ENCODE peak calls at places on chromosomes 4 and X, in four cellular contexts. One of them, this sample, is unnamed.

GRCh38 chrX:9555354-9555753 is 90.5 kb downstream of the TBL1X start:
- DNase-seq in GM13976: no peak
- DNase-seq in WERI-Rb-1: no peak
- DNase-seq in fibroblast of pulmonary artery: no peak
- DNase-seq in this sample: no peak

GRCh38 chr4:55336138-55337034 is 9.7 kb upstream of the SRD5A3 start:
- DNase-seq in GM13976: no peak
- DNase-seq in WERI-Rb-1: no peak
- DNase-seq in fibroblast of pulmonary artery: no peak
- DNase-seq in this sample: no peak

GRCh38 chrX:78357342-78358055 is 30.1 kb upstream of the CYSLTR1 start:
- DNase-seq in GM13976: no peak
- DNase-seq in WERI-Rb-1: no peak
- DNase-seq in fibroblast of pulmonary artery: no peak
- DNase-seq in this sample: no peak

GRCh38 chr4:36399762-36400353 is 118.4 kb downstream of the DTHD1 start:
- DNase-seq in GM13976: no peak
- DNase-seq in WERI-Rb-1: peak; percentile 14
- DNase-seq in fibroblast of pulmonary artery: peak; percentile 28
- DNase-seq in this sample: no peak

GRCh38 chr4:56799291-56799823 is 22.1 kb downstream of the SPINK2 start:
- DNase-seq in GM13976: no peak
- DNase-seq in WERI-Rb-1: no peak
- DNase-seq in fibroblast of pulmonary artery: no peak
- DNase-seq in this sample: no peak

GRCh38 chr4:80185787-80186548 is 11.3 kb upstream of the PRDM8 start:
- DNase-seq in GM13976: no peak
- DNase-seq in WERI-Rb-1: no peak
- DNase-seq in fibroblast of pulmonary artery: no peak
- DNase-seq in this sample: no peak

GRCh38 chrX:105018865-105019264 is 201.6 kb downstream of the TEX13A start:
- DNase-seq in GM13976: no peak
- DNase-seq in WERI-Rb-1: no peak
- DNase-seq in fibroblast of pulmonary artery: no peak
- DNase-seq in this sample: no peak

GRCh38 chr4:129708776-129709175 is 612.8 kb downstream of the C4orf33 start:
- DNase-seq in GM13976: no peak
- DNase-seq in WERI-Rb-1: no peak
- DNase-seq in fibroblast of pulmonary artery: no peak
- DNase-seq in this sample: no peak

GRCh38 chr4:144590020-144590419 is 55.9 kb upstream of the HHIP start:
- DNase-seq in GM13976: no peak
- DNase-seq in WERI-Rb-1: no peak
- DNase-seq in fibroblast of pulmonary artery: no peak
- DNase-seq in this sample: no peak

GRCh38 chr4:132642196-132642817 is 506.8 kb upstream of the PCDH10 start:
- DNase-seq in GM13976: peak; percentile 34
- DNase-seq in WERI-Rb-1: peak; percentile 60
- DNase-seq in fibroblast of pulmonary artery: peak; percentile 65
- DNase-seq in this sample: peak; percentile 22

GRCh38 chrX:46628406-46629371 is 55.1 kb downstream of the CHST7 start:
- DNase-seq in GM13976: peak; percentile 57
- DNase-seq in WERI-Rb-1: no peak
- DNase-seq in fibroblast of pulmonary artery: peak; percentile 63
- DNase-seq in this sample: no peak

GRCh38 chr4:150325872-150326271 is 247.6 kb downstream of the DCLK2 start:
- DNase-seq in GM13976: no peak
- DNase-seq in WERI-Rb-1: no peak
- DNase-seq in fibroblast of pulmonary artery: no peak
- DNase-seq in this sample: no peak

GRCh38 chrX:69503835-69504625 is at the start of gene NALF2:
- DNase-seq in GM13976: peak; percentile 50
- DNase-seq in WERI-Rb-1: peak; percentile 78
- DNase-seq in fibroblast of pulmonary artery: peak; percentile 70
- DNase-seq in this sample: peak; percentile 72

GRCh38 chr4:84710520-84710919 is 127.6 kb downstream of the CDS1 start:
- DNase-seq in GM13976: no peak
- DNase-seq in WERI-Rb-1: no peak
- DNase-seq in fibroblast of pulmonary artery: no peak
- DNase-seq in this sample: no peak

GRCh38 chr4:58502839-58503238 is 1392.7 kb upstream of the IGFBP7 start:
- DNase-seq in GM13976: no peak
- DNase-seq in WERI-Rb-1: no peak
- DNase-seq in fibroblast of pulmonary artery: no peak
- DNase-seq in this sample: no peak

GRCh38 chrX:129360175-129360574 is 163.1 kb downstream of the SMARCA1 start:
- DNase-seq in GM13976: peak; percentile 20
- DNase-seq in WERI-Rb-1: peak; percentile 51
- DNase-seq in fibroblast of pulmonary artery: peak; percentile 56
- DNase-seq in this sample: peak; percentile 43

GRCh38 chrX:136310411-136310810 is 9.6 kb downstream of the ADGRG4 start:
- DNase-seq in GM13976: no peak
- DNase-seq in WERI-Rb-1: no peak
- DNase-seq in fibroblast of pulmonary artery: peak; percentile 1
- DNase-seq in this sample: no peak

GRCh38 chr4:60865238-60865637 is 334.9 kb upstream of the ADGRL3 start:
- DNase-seq in GM13976: no peak
- DNase-seq in WERI-Rb-1: peak; percentile 27
- DNase-seq in fibroblast of pulmonary artery: peak; percentile 21
- DNase-seq in this sample: no peak

GRCh38 chrX:8504451-8504850 is 39.8 kb downstream of the VCX3B start:
- DNase-seq in GM13976: no peak
- DNase-seq in WERI-Rb-1: no peak
- DNase-seq in fibroblast of pulmonary artery: peak; percentile 77
- DNase-seq in this sample: no peak

GRCh38 chr4:69858683-69859082 is 1.3 kb downstream of the SULT1E1 start:
- DNase-seq in GM13976: no peak
- DNase-seq in WERI-Rb-1: no peak
- DNase-seq in fibroblast of pulmonary artery: peak; percentile 68
- DNase-seq in this sample: no peak

GRCh38 chr4:123821861-123822260 is 425.3 kb downstream of the SPRY1 start:
- DNase-seq in GM13976: no peak
- DNase-seq in WERI-Rb-1: no peak
- DNase-seq in fibroblast of pulmonary artery: peak; percentile 69
- DNase-seq in this sample: no peak

GRCh38 chrX:17414057-17414658 is 39.2 kb downstream of the NHS start:
- DNase-seq in GM13976: no peak
- DNase-seq in WERI-Rb-1: no peak
- DNase-seq in fibroblast of pulmonary artery: no peak
- DNase-seq in this sample: no peak

GRCh38 chrX:8711401-8711800 is 20.5 kb downstream of the ANOS1 start:
- DNase-seq in GM13976: no peak
- DNase-seq in WERI-Rb-1: no peak
- DNase-seq in fibroblast of pulmonary artery: no peak
- DNase-seq in this sample: no peak

GRCh38 chr4:180377741-180378140 is 1865.5 kb upstream of the TENM3 start:
- DNase-seq in GM13976: no peak
- DNase-seq in WERI-Rb-1: no peak
- DNase-seq in fibroblast of pulmonary artery: no peak
- DNase-seq in this sample: no peak
- TF ChIP-seq CTCF in GM13976: no peak
- TF ChIP-seq CTCF in WERI-Rb-1: no peak
- TF ChIP-seq CTCF in fibroblast of pulmonary artery: no peak
- TF ChIP-seq CTCF in this sample: no peak

DNA sequence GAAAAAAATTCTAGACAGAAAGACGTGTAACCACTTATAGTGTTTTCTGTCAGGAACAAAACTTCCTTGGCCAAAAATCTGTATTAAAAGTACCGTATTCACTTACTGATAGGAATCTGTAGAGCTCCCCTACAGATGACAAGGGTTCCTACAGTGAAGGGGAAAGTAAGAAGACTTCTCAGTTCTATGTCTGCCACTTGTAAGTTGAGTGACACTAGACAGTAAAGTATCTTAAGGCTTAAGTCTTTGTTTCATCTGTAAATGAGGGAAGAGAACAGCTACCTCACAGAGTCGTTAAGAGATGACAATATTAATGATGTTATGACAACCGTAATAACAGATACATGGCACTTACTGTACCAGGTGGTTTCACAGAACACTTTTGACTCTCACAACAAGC is 3.3 kb downstream of the COQ2 start:
- DNase-seq in GM13976: no peak
- DNase-seq in WERI-Rb-1: no peak
- DNase-seq in fibroblast of pulmonary artery: no peak
- DNase-seq in this sample: no peak
- TF ChIP-seq CTCF in GM13976: no peak
- TF ChIP-seq CTCF in WERI-Rb-1: no peak
- TF ChIP-seq CTCF in fibroblast of pulmonary artery: no peak
- TF ChIP-seq CTCF in this sample: no peak

DNA sequence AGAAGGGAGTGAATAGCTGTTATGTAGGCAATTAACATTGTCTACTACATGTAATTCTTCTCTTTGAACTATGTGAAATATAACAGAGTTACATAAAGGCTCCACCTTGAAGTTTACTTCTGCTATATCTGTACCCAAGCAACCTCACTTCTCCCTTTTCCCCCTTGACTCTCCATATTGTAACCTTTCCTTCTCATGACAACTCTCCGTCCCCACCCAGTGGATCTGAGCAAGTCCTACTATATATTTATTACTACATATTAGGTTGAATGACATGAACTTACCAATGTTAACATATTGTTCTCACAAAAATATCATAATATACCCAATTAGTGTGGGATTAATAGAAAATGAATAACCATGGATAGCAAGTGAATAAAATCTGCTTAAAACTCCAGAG is 93.2 kb upstream of the ATP8A1 start:
- DNase-seq in GM13976: no peak
- DNase-seq in WERI-Rb-1: peak; percentile 42
- DNase-seq in fibroblast of pulmonary artery: peak; percentile 8
- DNase-seq in this sample: no peak
- TF ChIP-seq CTCF in GM13976: no peak
- TF ChIP-seq CTCF in WERI-Rb-1: peak; percentile 31
- TF ChIP-seq CTCF in fibroblast of pulmonary artery: no peak
- TF ChIP-seq CTCF in this sample: no peak

GRCh38 chr4:82363896-82364487 is 9.8 kb downstream of the HNRNPD start:
- DNase-seq in GM13976: no peak
- DNase-seq in WERI-Rb-1: no peak
- DNase-seq in fibroblast of pulmonary artery: no peak
- DNase-seq in this sample: no peak

GRCh38 chr4:82362565-82362964 is 11.2 kb downstream of the HNRNPD start:
- DNase-seq in GM13976: no peak
- DNase-seq in WERI-Rb-1: no peak
- DNase-seq in fibroblast of pulmonary artery: no peak
- DNase-seq in this sample: no peak

GRCh38 chr4:82357640-82358039 is 16.2 kb downstream of the HNRNPD start:
- DNase-seq in GM13976: no peak
- DNase-seq in WERI-Rb-1: no peak
- DNase-seq in fibroblast of pulmonary artery: no peak
- DNase-seq in this sample: no peak

GRCh38 chr4:82358773-82359324 is 14.9 kb downstream of the HNRNPD start:
- DNase-seq in GM13976: no peak
- DNase-seq in WERI-Rb-1: no peak
- DNase-seq in fibroblast of pulmonary artery: no peak
- DNase-seq in this sample: no peak

DNA sequence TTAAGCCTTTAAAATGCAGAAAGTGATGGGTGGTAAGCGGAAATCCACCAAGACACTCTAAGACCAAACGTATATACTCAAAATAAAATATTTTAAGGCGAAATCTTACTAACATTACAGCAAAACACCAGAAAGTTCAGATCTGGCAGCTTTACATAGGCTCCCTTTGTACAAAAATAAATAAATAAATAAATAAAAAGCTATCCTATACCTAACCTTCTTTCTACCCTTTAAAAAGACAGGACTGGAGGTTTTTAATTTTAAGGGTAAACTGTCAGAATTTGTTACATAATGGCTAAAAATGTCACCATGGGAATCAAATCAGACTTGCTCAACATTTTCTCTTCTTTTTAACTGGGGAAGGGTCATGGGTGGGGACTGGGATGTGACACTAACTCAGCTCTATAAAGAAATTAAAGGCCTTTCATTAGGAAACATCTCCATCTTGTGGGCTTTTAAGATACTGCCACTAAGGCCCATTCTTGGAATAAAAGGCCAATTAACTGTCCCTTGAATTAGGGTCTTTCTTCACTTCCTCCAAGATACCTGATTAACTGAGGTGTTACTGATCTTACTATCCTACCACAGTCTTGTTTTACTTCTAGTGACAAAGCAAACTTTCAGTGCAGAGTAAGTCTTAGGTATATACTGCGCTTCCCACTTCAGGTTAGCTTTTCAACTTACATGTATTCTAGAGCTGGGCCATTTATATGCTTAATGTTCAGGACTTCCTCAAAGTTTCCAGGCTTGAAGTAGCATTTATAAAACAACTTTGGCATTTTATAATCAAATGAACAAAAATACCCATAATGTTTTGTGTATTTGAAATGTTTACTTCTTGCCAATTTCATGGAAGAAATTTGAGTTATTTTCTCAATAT is 13.3 kb downstream of the HNRNPD start:
- DNase-seq in GM13976: no peak
- DNase-seq in WERI-Rb-1: no peak
- DNase-seq in fibroblast of pulmonary artery: peak; percentile 49
- DNase-seq in this sample: no peak
- TF ChIP-seq CTCF in GM13976: peak; percentile 26
- TF ChIP-seq CTCF in WERI-Rb-1: peak; percentile 40
- TF ChIP-seq CTCF in fibroblast of pulmonary artery: peak; percentile 73
- TF ChIP-seq CTCF in this sample: peak; percentile 57

GRCh38 chrX:27399146-27399456 is 64.0 kb downstream of the PPP4R3C start:
- DNase-seq in GM13976: no peak
- DNase-seq in WERI-Rb-1: no peak
- DNase-seq in fibroblast of pulmonary artery: no peak
- DNase-seq in this sample: no peak
- TF ChIP-seq CTCF in GM13976: no peak
- TF ChIP-seq CTCF in WERI-Rb-1: no peak
- TF ChIP-seq CTCF in fibroblast of pulmonary artery: no peak
- TF ChIP-seq CTCF in this sample: no peak

DNA sequence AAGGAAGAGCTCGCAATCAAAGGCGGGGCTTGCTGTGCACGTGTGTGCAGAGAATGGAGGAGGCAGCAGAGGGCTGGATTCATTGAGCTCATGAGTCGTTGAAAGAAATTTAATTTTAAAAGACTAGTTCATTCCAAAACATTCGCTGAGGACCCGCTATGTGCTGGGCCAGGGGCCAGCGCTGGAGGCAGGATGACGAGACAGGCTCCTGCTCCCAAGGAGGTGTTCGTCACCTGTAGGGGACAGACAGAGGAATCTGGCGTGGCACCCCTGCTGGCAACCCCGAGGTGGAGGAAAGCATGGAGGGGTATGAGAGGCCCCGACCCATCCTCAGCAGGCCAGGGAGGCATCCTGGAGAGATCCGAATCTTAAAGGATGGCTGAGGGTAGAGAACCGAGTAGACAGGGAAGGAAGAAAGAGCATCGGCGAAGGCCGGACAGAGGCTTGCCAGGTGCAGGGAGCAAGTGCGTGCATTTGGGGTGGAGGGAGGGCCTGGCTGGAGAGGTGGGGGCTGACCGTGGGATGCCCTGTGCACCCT is 96.4 kb downstream of the CPZ start:
- DNase-seq in GM13976: no peak
- DNase-seq in WERI-Rb-1: no peak
- DNase-seq in fibroblast of pulmonary artery: no peak
- DNase-seq in this sample: no peak
- TF ChIP-seq CTCF in GM13976: no peak
- TF ChIP-seq CTCF in WERI-Rb-1: no peak
- TF ChIP-seq CTCF in fibroblast of pulmonary artery: no peak
- TF ChIP-seq CTCF in this sample: no peak

This sample was measured in glutamatergic neuron.